ENCODE peak calls at places on chromosomes 13 and 19, in nine cellular contexts. X is activated T-cell treated with anti-CD3 and anti-CD28 coated beads for 48 hours; V is cardiac fibroblast; B is AG04450; D is GM13977; R is stimulated activated naive CD4-positive, alpha-beta T cell treated with Interleukin-2 at 50 U/mL for 16 hours; N is transverse colon; O is T-helper 9 cell; I is upper lobe of right lung. Y is an unnamed sample.

GRCh38 chr13:100483836-100484381 is 104.7 kb downstream of the GGACT start:
- DNase-seq in D (no peak), X (no peak), B (no peak), I (no peak), N (no peak), R (no peak), V (no peak), O (no peak), Y (no peak)

GRCh38 chr13:20713751-20714150 is 10.3 kb downstream of the IL17D start:
- DNase-seq in V (peak; percentile 69), D (peak; percentile 11), O (no peak), B (no peak), R (no peak), X (peak; percentile 4), I (no peak), N (no peak), Y (no peak)

GRCh38 chr13:30334663-30335386 is 27.5 kb upstream of the KATNAL1 start:
- DNase-seq in X (no peak), R (no peak), O (no peak), I (no peak), B (no peak), N (no peak), D (peak; percentile 45), V (peak; percentile 62), Y (no peak)

GRCh38 chr13:31850041-31850440 is 110.7 kb downstream of the RXFP2 start:
- DNase-seq in I (no peak), B (no peak), N (no peak), O (no peak), R (no peak), D (no peak), X (no peak), V (no peak), Y (no peak)

GRCh38 chr13:63351533-63351932 is 1935.9 kb upstream of the PCDH20 start:
- DNase-seq in O (no peak), N (no peak), V (no peak), X (no peak), D (no peak), I (no peak), B (no peak), R (no peak), Y (no peak)

GRCh38 chr13:44449999-44450821 is 76.6 kb downstream of the SERP2 start:
- DNase-seq in D (no peak), N (no peak), B (no peak), V (peak; percentile 24), O (no peak), R (no peak), I (no peak), X (no peak), Y (no peak)

GRCh38 chr19:17281391-17282304 is at the start of gene ANKLE1:
- DNase-seq in O (no peak), N (peak; percentile 27), D (peak; percentile 84), R (peak; percentile 45), V (no peak), I (no peak), X (peak; percentile 53), B (no peak), Y (peak; percentile 78)

GRCh38 chr13:98571955-98572662 is 4.8 kb downstream of the STK24 start:
- DNase-seq in D (no peak), B (no peak), N (peak; percentile 73), I (no peak), O (peak; percentile 25), V (peak; percentile 50), X (no peak), R (no peak), Y (no peak)

GRCh38 chr19:18203408-18203862 is 407 bp downstream of the RAB3A start:
- DNase-seq in X (no peak), V (no peak), B (no peak), D (no peak), I (peak; percentile 79), O (peak; percentile 48), R (peak; percentile 57), N (peak; percentile 58), Y (no peak)

GRCh38 chr19:51799998-51800848 is 5.3 kb downstream of the FPR3 start:
- DNase-seq in N (no peak), O (no peak), V (peak; percentile 75), D (no peak), I (no peak), B (no peak), R (no peak), X (no peak), Y (no peak)

GRCh38 chr13:37775871-37776270 is 93.7 kb downstream of the TRPC4 start:
- DNase-seq in R (no peak), I (no peak), D (no peak), V (peak; percentile 59), B (no peak), X (no peak), O (no peak), N (no peak), Y (no peak)

GRCh38 chr19:16942583-16942982 is 53.8 kb downstream of the F2RL3 start:
- DNase-seq in R (no peak), X (no peak), I (no peak), D (no peak), N (no peak), V (no peak), O (no peak), B (no peak), Y (no peak)